ENCODE peak calls at places on chromosomes 13 and 19, in five cellular contexts. Y, X, A, W and Z are unnamed samples.

GRCh38 chr19:42281175-42282035 is 12.4 kb downstream of the CIC start:
- DNase-seq in Y (peak), X (peak), W (no peak), A (peak), Z (no peak)

GRCh38 chr19:49793561-49793840 is 19.6 kb downstream of the FUZ start:
- DNase-seq in Y (no peak), A (no peak), X (no peak), W (no peak), Z (no peak)

GRCh38 chr19:52646571-52647222 is 8.5 kb upstream of the ZNF83 start:
- DNase-seq in W (no peak), X (no peak), Y (no peak), A (no peak), Z (no peak)

GRCh38 chr19:15248648-15249559 is 16.7 kb upstream of the EPHX3 start:
- DNase-seq in X (peak), A (peak), W (no peak), Y (peak), Z (no peak)

GRCh38 chr13:31008400-31009115 is 76.1 kb downstream of the TEX26 start:
- DNase-seq in Y (no peak), W (no peak), X (no peak), A (no peak), Z (no peak)

GRCh38 chr19:40809358-40810086 is 10.5 kb downstream of the EGLN2 start:
- DNase-seq in A (no peak), W (no peak), Y (no peak), X (peak), Z (no peak)

GRCh38 chr19:43525836-43526771 is 897 bp downstream of the ETHE1 start:
- DNase-seq in Y (no peak), W (no peak), X (peak), A (peak), Z (no peak)

GRCh38 chr13:57824121-57824520 is 192.6 kb downstream of the PCDH17 start:
- DNase-seq in Y (no peak), W (no peak), A (no peak), X (no peak), Z (no peak)

GRCh38 chr13:49305824-49306425 is 58.2 kb downstream of the CDADC1 start:
- DNase-seq in X (no peak), Y (no peak), W (no peak), A (no peak), Z (no peak)

GRCh38 chr13:102141625-102142472 is 260.0 kb downstream of the FGF14 start:
- DNase-seq in A (no peak), Y (no peak), W (no peak), X (no peak), Z (no peak)

GRCh38 chr13:107678075-107678689 is 537.2 kb downstream of the LIG4 start:
- DNase-seq in W (no peak), X (no peak), A (no peak), Y (no peak), Z (no peak)

GRCh38 chr13:40113644-40114304 is 458.3 kb downstream of the COG6 start:
- DNase-seq in W (no peak), X (no peak), A (no peak), Y (no peak), Z (no peak)

DNA sequence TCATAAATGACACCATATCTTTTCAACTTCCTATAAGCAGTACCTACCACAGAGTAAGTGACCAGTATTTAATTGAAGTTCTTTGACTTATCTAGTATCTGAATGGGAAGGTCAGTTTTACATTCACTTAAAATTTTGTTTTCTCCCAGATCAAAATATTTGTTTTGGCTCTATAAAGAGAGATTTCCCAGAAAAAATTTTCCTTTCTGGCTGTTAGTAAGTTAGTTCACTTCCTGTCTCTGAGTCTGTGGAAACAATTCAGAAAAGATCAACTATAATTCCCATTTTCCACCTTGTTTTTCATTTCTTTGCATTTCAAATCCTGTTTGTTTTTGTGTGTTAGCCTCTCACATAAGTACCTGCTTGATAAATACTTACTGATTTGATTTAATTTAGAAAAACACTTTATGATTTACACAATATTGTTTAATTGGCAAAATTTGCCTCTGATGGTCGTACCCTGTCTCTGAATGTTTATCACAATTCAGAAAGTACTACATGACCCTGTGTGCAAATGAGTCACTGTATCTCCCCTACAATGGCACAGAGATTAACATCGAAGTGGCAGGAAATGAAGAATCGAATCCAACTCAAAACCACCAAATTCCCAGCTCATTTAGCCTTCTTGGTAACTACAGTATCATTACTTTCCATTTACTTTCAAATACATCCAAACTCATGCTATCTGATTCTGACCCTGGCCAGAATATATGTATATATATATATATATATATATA is 15.4 kb upstream of the MED4 start:
- DNase-seq in A (no peak), Y (no peak), W (no peak), X (no peak), Z (no peak)
- H3K27ac ChIP-seq in A (peak), Y (peak), W (no peak), X (peak), Z (no peak)

GRCh38 chr13:46595918-46596315 is 42.9 kb downstream of the LRCH1 start:
- DNase-seq in X (no peak), A (no peak), W (no peak), Y (no peak), Z (no peak)
- H3K27ac ChIP-seq in X (no peak), A (peak), W (no peak), Y (peak), Z (peak)

GRCh38 chr19:45477216-45477615 is 9.4 kb downstream of the FOSB start:
- DNase-seq in X (no peak), W (no peak), A (no peak), Y (no peak), Z (no peak)
- H3K27ac ChIP-seq in X (no peak), W (no peak), A (peak), Y (no peak), Z (no peak)

GRCh38 chr13:46160474-46161066 is 21.4 kb downstream of the LCP1 start:
- DNase-seq in X (no peak), Y (no peak), W (peak), A (no peak), Z (no peak)
- H3K27ac ChIP-seq in X (no peak), Y (no peak), W (no peak), A (no peak), Z (no peak)